ENCODE peak calls at places on chromosomes 2 and 18, in ten cellular contexts. X is stimulated activated naive CD8-positive, alpha-beta T cell treated with anti-CD3 and anti-CD28 coated beads, Interleukin-15, amount 100 ng/mL, for 72 hours; U is fibroblast of the aortic adventitia; G is skeletal muscle cell; D is foreskin fibroblast; R is cardiac muscle cell; Q is AG10803; M is naive thymus-derived CD8-positive, alpha-beta T cell; N is SJSA1; K is HTR-8/SVneo. L is an unnamed sample.

GRCh38 chr2:109125595-109126500 is 3.2 kb upstream of the SH3RF3 start:
- DNase-seq in X (no peak), U (peak; percentile 99), G (peak; percentile 94), D (peak; percentile 92), R (peak; percentile 89), Q (peak; percentile 99), M (no peak), N (peak; percentile 68), K (peak; percentile 73), L (no peak)

GRCh38 chr2:10392100-10392499 is 56.0 kb downstream of the ODC1 start:
- DNase-seq in X (no peak), U (no peak), G (no peak), D (no peak), R (no peak), Q (no peak), M (no peak), N (no peak), K (no peak), L (no peak)

GRCh38 chr2:147092266-147092665 is 752.6 kb upstream of the ACVR2A start:
- DNase-seq in X (no peak), U (no peak), G (no peak), D (no peak), R (no peak), Q (no peak), M (no peak), N (no peak), K (no peak), L (no peak)

GRCh38 chr18:12921178-12921577 is 26.6 kb upstream of the SEH1L start:
- DNase-seq in X (peak; percentile 52), U (no peak), G (no peak), D (no peak), R (no peak), Q (no peak), M (no peak), N (no peak), K (no peak), L (no peak)

GRCh38 chr2:120914839-120915521 is 179.3 kb downstream of the GLI2 start:
- DNase-seq in X (no peak), U (peak; percentile 93), G (peak; percentile 70), D (peak; percentile 95), R (peak; percentile 96), Q (peak; percentile 94), M (no peak), N (peak; percentile 92), K (peak; percentile 84), L (no peak)

GRCh38 chr2:47088371-47089082 is 66.6 kb downstream of the STPG4 start:
- DNase-seq in X (no peak), U (peak; percentile 59), G (no peak), D (peak; percentile 44), R (peak; percentile 79), Q (no peak), M (no peak), N (no peak), K (no peak), L (no peak)

GRCh38 chr2:159118115-159118858 is 149.8 kb downstream of the TANC1 start:
- DNase-seq in X (peak; percentile 72), U (peak; percentile 92), G (peak; percentile 53), D (peak; percentile 94), R (peak; percentile 93), Q (peak; percentile 81), M (peak; percentile 74), N (peak; percentile 83), K (peak; percentile 62), L (peak; percentile 91)

GRCh38 chr2:119647440-119648169 is 31.4 kb upstream of the TMEM177 start:
- DNase-seq in X (no peak), U (peak; percentile 82), G (no peak), D (no peak), R (peak; percentile 71), Q (no peak), M (no peak), N (no peak), K (no peak), L (no peak)

GRCh38 chr2:28449489-28450395 is 46.1 kb upstream of the PLB1 start:
- DNase-seq in X (peak; percentile 90), U (peak; percentile 31), G (no peak), D (peak; percentile 62), R (peak; percentile 44), Q (no peak), M (no peak), N (peak; percentile 76), K (peak; percentile 44), L (peak; percentile 63)

GRCh38 chr2:135839713-135840112 is 2.7 kb upstream of the LCT start:
- DNase-seq in X (no peak), U (peak; percentile 93), G (peak; percentile 69), D (peak; percentile 90), R (peak; percentile 88), Q (peak; percentile 95), M (no peak), N (peak; percentile 37), K (peak; percentile 15), L (no peak)

GRCh38 chr2:55133467-55134315 is 83.4 kb upstream of the RTN4 start:
- DNase-seq in X (peak; percentile 75), U (peak; percentile 96), G (no peak), D (peak; percentile 65), R (peak; percentile 98), Q (peak; percentile 92), M (peak; percentile 57), N (peak; percentile 83), K (no peak), L (peak; percentile 77)

GRCh38 chr2:3112131-3112530 is 265.5 kb downstream of the EIPR1 start:
- DNase-seq in X (no peak), U (no peak), G (no peak), D (no peak), R (no peak), Q (no peak), M (no peak), N (no peak), K (no peak), L (no peak)

GRCh38 chr2:113757059-113757657 is 716 bp upstream of the SLC35F5 start:
- DNase-seq in X (no peak), U (no peak), G (no peak), D (no peak), R (no peak), Q (no peak), M (no peak), N (no peak), K (peak; percentile 9), L (no peak)

GRCh38 chr2:237298323-237299118 is 115.4 kb downstream of the COL6A3 start:
- DNase-seq in X (no peak), U (peak; percentile 64), G (no peak), D (peak; percentile 87), R (peak; percentile 68), Q (peak; percentile 95), M (no peak), N (no peak), K (peak; percentile 53), L (peak; percentile 80)

GRCh38 chr18:49565656-49566055 is 3.8 kb downstream of the LIPG start:
- DNase-seq in X (no peak), U (peak; percentile 79), G (no peak), D (peak; percentile 61), R (peak; percentile 78), Q (no peak), M (no peak), N (no peak), K (no peak), L (no peak)

GRCh38 chr2:233240897-233241296 is 10.6 kb upstream of the ATG16L1 start:
- DNase-seq in X (peak; percentile 29), U (no peak), G (no peak), D (no peak), R (no peak), Q (no peak), M (no peak), N (no peak), K (no peak), L (no peak)

GRCh38 chr2:222568866-222569265 is 87.0 kb downstream of the FARSB start:
- DNase-seq in X (no peak), U (peak; percentile 72), G (peak; percentile 72), D (peak; percentile 80), R (peak; percentile 67), Q (peak; percentile 60), M (no peak), N (no peak), K (no peak), L (no peak)

GRCh38 chr2:73175663-73176204 is 26.6 kb upstream of the NOTO start:
- DNase-seq in X (peak; percentile 81), U (peak; percentile 56), G (no peak), D (peak; percentile 84), R (peak; percentile 82), Q (peak; percentile 47), M (peak; percentile 71), N (peak; percentile 63), K (no peak), L (peak; percentile 83)

GRCh38 chr18:6221602-6222014 is 193.1 kb downstream of the L3MBTL4 start:
- DNase-seq in X (no peak), U (no peak), G (no peak), D (no peak), R (no peak), Q (no peak), M (no peak), N (no peak), K (no peak), L (no peak)

GRCh38 chr2:20282916-20283592 is 58.1 kb upstream of the SDC1 start:
- DNase-seq in X (no peak), U (peak; percentile 64), G (peak; percentile 4), D (no peak), R (peak; percentile 87), Q (peak; percentile 29), M (no peak), N (no peak), K (no peak), L (peak; percentile 18)

GRCh38 chr2:217261452-217261851 is 401.6 kb upstream of the TNP1 start:
- DNase-seq in X (no peak), U (peak; percentile 44), G (no peak), D (no peak), R (peak; percentile 76), Q (no peak), M (no peak), N (no peak), K (peak; percentile 20), L (no peak)

GRCh38 chr18:10421859-10422258 is 32.6 kb upstream of the APCDD1 start:
- DNase-seq in X (no peak), U (peak; percentile 62), G (no peak), D (peak; percentile 77), R (peak; percentile 71), Q (peak; percentile 84), M (no peak), N (no peak), K (no peak), L (no peak)

GRCh38 chr2:238761802-238762373 is 86.0 kb upstream of the TWIST2 start:
- DNase-seq in X (no peak), U (peak; percentile 42), G (peak; percentile 1), D (peak; percentile 67), R (peak; percentile 46), Q (peak; percentile 34), M (no peak), N (no peak), K (peak; percentile 43), L (peak; percentile 54)